ENCODE peak calls at places on chromosomes 6 and 20, in ten cellular contexts. A is endothelial cell of umbilical vein, X is Calu3, K is A549, N is T follicular helper cell, P is ELF-1, F is SK-N-DZ, O is GM13976, H is NCI-H146, Y is nucleus accumbens. W is an unnamed sample.

GRCh38 chr6:151616091-151616513 is 122.3 kb downstream of the CCDC170 start:
- DNase-seq in N (no peak), K (no peak), H (no peak), O (no peak), F (peak), X (no peak), Y (no peak), A (no peak), P (peak), W (no peak)

GRCh38 chr20:58575776-58576589 is 60.8 kb upstream of the APCDD1L start:
- DNase-seq in X (no peak), P (no peak), F (no peak), N (no peak), K (no peak), A (no peak), O (no peak), Y (no peak), H (no peak), W (no peak)

GRCh38 chr6:17418281-17419188 is 25.1 kb downstream of the CAP2 start:
- DNase-seq in N (no peak), K (no peak), F (peak), Y (no peak), A (no peak), P (peak), O (no peak), X (no peak), H (no peak), W (peak)

GRCh38 chr20:56554869-56555268 is 21.8 kb downstream of the FAM209B start:
- DNase-seq in A (peak), X (peak), O (peak), P (peak), K (peak), Y (peak), F (no peak), N (no peak), H (peak), W (peak)

GRCh38 chr6:45959534-45960195 is 56.0 kb downstream of the CLIC5 start:
- DNase-seq in X (no peak), A (peak), O (no peak), P (no peak), N (no peak), H (no peak), Y (no peak), F (no peak), K (no peak), W (peak)

GRCh38 chr6:156616495-156616894 is 160.7 kb upstream of the ARID1B start:
- DNase-seq in P (no peak), N (no peak), F (no peak), O (no peak), A (no peak), K (no peak), X (no peak), Y (no peak), H (no peak), W (no peak)

GRCh38 chr6:12258191-12258590 is 32.0 kb upstream of the EDN1 start:
- DNase-seq in O (no peak), P (no peak), A (no peak), Y (no peak), N (no peak), H (no peak), X (no peak), F (no peak), K (no peak), W (no peak)

GRCh38 chr6:169654590-169655391 is 47.0 kb downstream of the WDR27 start:
- DNase-seq in A (peak), X (peak), H (no peak), N (peak), P (peak), F (no peak), O (peak), K (no peak), Y (peak), W (peak)

GRCh38 chr6:150775400-150775799 is 90.1 kb upstream of the MTHFD1L start:
- DNase-seq in A (peak), H (no peak), F (no peak), K (no peak), X (no peak), Y (no peak), P (no peak), N (no peak), O (no peak), W (no peak)

GRCh38 chr20:57038608-57039440 is 227.6 kb downstream of the BMP7 start:
- DNase-seq in F (no peak), N (no peak), O (no peak), K (no peak), Y (no peak), H (no peak), X (no peak), P (no peak), A (no peak), W (no peak)

GRCh38 chr6:109351231-109352132 is 30.8 kb downstream of the CD164 start:
- DNase-seq in O (no peak), A (no peak), Y (no peak), N (no peak), P (no peak), H (no peak), F (no peak), X (no peak), K (no peak), W (no peak)

W was measured in NCI-H69.